ENCODE peak calls at places on chromosomes 6 and 20, in ten cellular contexts. H is tibial artery; U is HEK293T; N is activated T-cell treated with anti-CD3 and anti-CD28 coated beads, Interleukin-2, amount 50 U/mL, for 4 hours; K is A172; W is CD8-positive, alpha-beta T cell; J is effector memory CD4-positive, alpha-beta T cell; P is immature natural killer cell; I is stimulated activated CD4-positive, alpha-beta T cell treated with anti-CD3 and anti-CD28 coated beads, Interleukin-4, amount 100 ng/mL, for 4 hours; A is PC-3. V is an unnamed sample.

GRCh38 chr20:50595988-50596693 is 86.0 kb downstream of the PTPN1 start:
- DNase-seq in H (no peak), U (no peak), N (no peak), K (peak), W (no peak), J (no peak), P (no peak), I (no peak), A (no peak), V (no peak)

GRCh38 chr6:22399693-22400092 is 102.9 kb upstream of the PRL start:
- DNase-seq in H (no peak), U (peak), N (no peak), K (peak), W (no peak), J (no peak), P (no peak), I (no peak), A (peak), V (no peak)

GRCh38 chr20:36093025-36093803 is 61.3 kb upstream of the EPB41L1 start:
- DNase-seq in H (peak), U (no peak), N (peak), K (no peak), W (peak), J (no peak), P (peak), I (peak), A (peak), V (peak)

GRCh38 chr6:89081129-89081422 is 525 bp downstream of the PNRC1 start:
- DNase-seq in H (no peak), U (no peak), N (no peak), K (no peak), W (no peak), J (no peak), P (no peak), I (no peak), A (peak), V (no peak)

GRCh38 chr6:5583528-5583927 is 322.2 kb downstream of the FARS2 start:
- DNase-seq in H (no peak), U (no peak), N (no peak), K (no peak), W (no peak), J (no peak), P (no peak), I (no peak), A (no peak), V (no peak)

GRCh38 chr20:41366546-41367392 is at the start of gene EMILIN3:
- DNase-seq in H (no peak), U (peak), N (no peak), K (no peak), W (no peak), J (no peak), P (no peak), I (no peak), A (no peak), V (no peak)

GRCh38 chr6:166365806-166366205 is 16.9 kb downstream of the MPC1 start:
- DNase-seq in H (no peak), U (no peak), N (no peak), K (peak), W (no peak), J (no peak), P (no peak), I (no peak), A (no peak), V (no peak)

GRCh38 chr6:37024665-37025337 is 19.3 kb downstream of the FGD2 start:
- DNase-seq in H (no peak), U (no peak), N (no peak), K (peak), W (no peak), J (no peak), P (no peak), I (peak), A (peak), V (peak)

GRCh38 chr6:168062346-168063289 is 16.4 kb downstream of the FRMD1 start:
- DNase-seq in H (no peak), U (no peak), N (no peak), K (no peak), W (no peak), J (no peak), P (no peak), I (no peak), A (no peak), V (no peak)

GRCh38 chr6:44131880-44132279 is 4.5 kb downstream of the TMEM63B start:
- DNase-seq in H (no peak), U (no peak), N (no peak), K (no peak), W (no peak), J (no peak), P (no peak), I (no peak), A (no peak), V (no peak)

GRCh38 chr20:62741191-62741676 is 32.6 kb downstream of the NTSR1 start:
- DNase-seq in H (no peak), U (no peak), N (no peak), K (peak), W (no peak), J (no peak), P (no peak), I (no peak), A (peak), V (no peak)

GRCh38 chr6:3139090-3139903 is 18.0 kb downstream of the TUBB2A start:
- DNase-seq in H (peak), U (no peak), N (no peak), K (peak), W (no peak), J (no peak), P (no peak), I (no peak), A (peak), V (no peak)

GRCh38 chr20:24981750-24982149 is 10.8 kb downstream of the APMAP start:
- DNase-seq in H (peak), U (no peak), N (no peak), K (no peak), W (no peak), J (no peak), P (no peak), I (no peak), A (no peak), V (no peak)

GRCh38 chr6:166598441-166599138 is 12.1 kb upstream of the RAMACL start:
- DNase-seq in H (peak), U (no peak), N (no peak), K (peak), W (no peak), J (no peak), P (no peak), I (no peak), A (no peak), V (no peak)

GRCh38 chr20:58071991-58072390 is 156.5 kb downstream of the ANKRD60 start:
- DNase-seq in H (no peak), U (no peak), N (no peak), K (no peak), W (no peak), J (no peak), P (no peak), I (no peak), A (no peak), V (no peak)

GRCh38 chr6:18293192-18293904 is 29.0 kb upstream of the DEK start:
- DNase-seq in H (no peak), U (no peak), N (no peak), K (peak), W (no peak), J (no peak), P (no peak), I (no peak), A (peak), V (no peak)

GRCh38 chr6:40131675-40132074 is 197.4 kb upstream of the MOCS1 start:
- DNase-seq in H (no peak), U (no peak), N (no peak), K (no peak), W (no peak), J (no peak), P (no peak), I (no peak), A (no peak), V (no peak)

GRCh38 chr6:29696147-29697129 is 15.5 kb upstream of the ZFP57 start:
- DNase-seq in H (no peak), U (peak), N (no peak), K (no peak), W (no peak), J (no peak), P (no peak), I (no peak), A (peak), V (no peak)

GRCh38 chr6:139500977-139501376 is 126.5 kb upstream of the CITED2 start:
- DNase-seq in H (no peak), U (no peak), N (no peak), K (no peak), W (no peak), J (no peak), P (no peak), I (no peak), A (no peak), V (no peak)

GRCh38 chr6:39937686-39938333 is 3.5 kb upstream of the MOCS1 start:
- DNase-seq in H (no peak), U (no peak), N (no peak), K (no peak), W (no peak), J (no peak), P (no peak), I (no peak), A (no peak), V (no peak)

GRCh38 chr6:1104988-1105670 is 206.8 kb upstream of the FOXQ1 start:
- DNase-seq in H (no peak), U (no peak), N (no peak), K (no peak), W (no peak), J (no peak), P (no peak), I (no peak), A (no peak), V (no peak)

GRCh38 chr6:125046107-125046925 is 84.1 kb downstream of the RNF217 start:
- DNase-seq in H (no peak), U (no peak), N (no peak), K (no peak), W (no peak), J (no peak), P (no peak), I (no peak), A (peak), V (no peak)

GRCh38 chr20:61459705-61460104 is 207.6 kb downstream of the CDH4 start:
- DNase-seq in H (no peak), U (no peak), N (no peak), K (no peak), W (no peak), J (no peak), P (no peak), I (no peak), A (no peak), V (no peak)

GRCh38 chr6:135600086-135600702 is 102.7 kb upstream of the AHI1 start:
- DNase-seq in H (no peak), U (no peak), N (no peak), K (no peak), W (no peak), J (no peak), P (no peak), I (no peak), A (no peak), V (no peak)

GRCh38 chr6:57104350-57104749 is 14.4 kb downstream of the ZNF451 start:
- DNase-seq in H (no peak), U (no peak), N (no peak), K (no peak), W (no peak), J (no peak), P (no peak), I (no peak), A (no peak), V (no peak)

GRCh38 chr6:155075938-155076337 is 80.8 kb downstream of the TIAM2 start:
- DNase-seq in H (no peak), U (no peak), N (no peak), K (no peak), W (no peak), J (no peak), P (no peak), I (no peak), A (no peak), V (no peak)

GRCh38 chr20:41879151-41879550 is 261.0 kb upstream of the CHD6 start:
- DNase-seq in H (no peak), U (no peak), N (no peak), K (no peak), W (no peak), J (no peak), P (no peak), I (no peak), A (no peak), V (no peak)

GRCh38 chr6:39952170-39952569 is 17.9 kb upstream of the MOCS1 start:
- DNase-seq in H (peak), U (no peak), N (no peak), K (no peak), W (no peak), J (no peak), P (no peak), I (no peak), A (no peak), V (no peak)

GRCh38 chr6:48037946-48038345 is 73.1 kb downstream of the PTCHD4 start:
- DNase-seq in H (no peak), U (no peak), N (no peak), K (no peak), W (no peak), J (no peak), P (no peak), I (no peak), A (no peak), V (no peak)

GRCh38 chr20:56934888-56935287 is 305.8 kb downstream of the TFAP2C start:
- DNase-seq in H (no peak), U (no peak), N (no peak), K (no peak), W (no peak), J (no peak), P (no peak), I (no peak), A (no peak), V (no peak)